ENCODE peak calls at places on chromosomes 7 and 10, in four cellular contexts. K, X, P and D are unnamed samples.

GRCh38 chr7:137847418-137848050 is 760 bp upstream of the DGKI start:
- DNase-seq in K (peak), X (peak), P (no peak), D (no peak)

GRCh38 chr10:119251315-119251708 is 43.9 kb downstream of the GRK5 start:
- DNase-seq in K (no peak), X (no peak), P (no peak), D (no peak)

GRCh38 chr10:124632064-124632531 is 112.1 kb downstream of the FAM53B start:
- DNase-seq in K (no peak), X (no peak), P (peak), D (peak)

GRCh38 chr10:72409167-72409566 is 54.4 kb upstream of the DNAJB12 start:
- DNase-seq in K (no peak), X (no peak), P (no peak), D (no peak)

GRCh38 chr10:137606-138005 is 2.4 kb downstream of the ZMYND11 start:
- DNase-seq in K (no peak), X (no peak), P (no peak), D (no peak)

GRCh38 chr10:124364674-124365073 is 54.0 kb downstream of the OAT start:
- DNase-seq in K (no peak), X (no peak), P (no peak), D (no peak)

GRCh38 chr7:101333912-101334311 is 12.3 kb upstream of the IFT22 start:
- DNase-seq in K (no peak), X (no peak), P (no peak), D (peak)

GRCh38 chr7:37411444-37412034 is 37.1 kb downstream of the ELMO1 start:
- DNase-seq in K (no peak), X (no peak), P (no peak), D (no peak)

GRCh38 chr10:88831709-88832108 is 19.9 kb downstream of the ANKRD22 start:
- DNase-seq in K (no peak), X (no peak), P (no peak), D (no peak)
- TF ChIP-seq USF2 in K (no peak), X (no peak), P (no peak), D (no peak)

DNA sequence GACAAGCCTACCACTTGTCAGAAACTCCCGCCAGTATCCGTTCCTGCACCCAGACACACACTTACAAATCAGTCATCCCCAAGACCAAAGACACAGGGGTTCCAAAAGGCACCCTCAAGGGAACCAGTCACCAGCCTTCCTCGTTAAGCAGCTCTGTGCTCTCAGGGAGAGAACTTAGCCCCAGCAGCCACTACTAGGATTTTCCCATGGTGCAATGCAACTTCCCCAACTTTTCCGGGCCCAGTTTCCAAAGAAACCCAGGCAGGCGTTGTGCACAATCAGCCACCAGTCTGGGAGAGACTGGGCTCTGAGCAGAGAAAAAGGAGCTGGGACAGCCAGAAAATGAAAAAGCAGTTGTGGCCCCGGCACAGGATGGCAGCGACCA is 1.2 kb downstream of the DLG5 start:
- DNase-seq in K (no peak), X (no peak), P (no peak), D (peak)
- TF ChIP-seq TCF12 in K (no peak), X (no peak), P (no peak), D (no peak)

DNA sequence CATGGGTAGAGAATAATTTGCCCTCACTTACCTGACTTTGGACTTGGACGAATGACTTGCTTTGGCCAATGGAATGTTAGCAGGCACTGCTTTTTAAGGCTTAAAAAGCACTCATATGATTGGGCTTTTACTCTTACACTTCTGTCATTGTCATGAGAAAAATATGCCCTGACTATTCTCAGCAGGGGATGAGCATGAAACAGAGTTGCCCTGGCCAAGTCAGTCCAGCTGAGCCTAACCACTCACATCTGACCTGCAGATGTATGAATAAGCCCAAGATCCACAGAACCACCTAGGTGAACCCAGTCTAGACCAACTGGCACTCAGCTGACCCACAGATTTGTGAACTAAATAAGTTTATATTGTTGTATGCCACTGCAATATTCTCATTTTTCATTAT is 573.5 kb downstream of the TNS3 start:
- DNase-seq in K (no peak), X (no peak), P (no peak), D (no peak)
- TF ChIP-seq USF2 in K (no peak), X (no peak), P (no peak), D (no peak)

DNA sequence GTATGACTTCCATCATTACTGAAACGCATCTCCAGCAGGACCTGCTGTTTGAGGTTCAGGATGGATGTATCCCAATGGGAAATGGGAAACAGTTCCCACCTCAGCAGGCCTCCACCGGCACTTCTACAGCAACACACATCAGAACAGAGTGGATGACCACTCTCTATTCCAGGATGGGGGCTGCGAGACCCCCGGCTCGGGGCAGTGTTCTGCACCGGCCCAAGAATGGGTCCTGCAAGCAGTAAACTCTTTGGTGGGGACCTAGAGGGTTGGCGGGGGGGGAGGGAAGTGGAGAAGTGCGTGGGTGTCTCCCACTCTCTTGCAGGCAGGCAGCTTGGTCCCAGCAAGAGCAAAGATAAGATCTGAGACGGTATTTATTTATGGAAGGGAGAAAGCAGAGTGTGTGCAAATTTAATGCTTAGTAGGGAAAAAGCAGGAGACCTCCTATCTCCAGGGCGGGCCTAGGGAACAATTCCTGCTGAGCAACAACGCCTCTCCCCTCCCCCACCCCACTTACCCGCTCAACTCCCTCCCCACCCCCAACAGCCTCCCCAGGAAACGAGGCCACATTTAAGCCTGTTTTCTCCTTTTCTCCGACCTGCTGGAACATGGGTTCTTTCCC is 4.0 kb downstream of the SFMBT2 start:
- DNase-seq in K (no peak), X (no peak), P (no peak), D (no peak)
- TF ChIP-seq TCF12 in K (no peak), X (no peak), P (no peak), D (no peak)

GRCh38 chr7:82389847-82390246 is 53.7 kb downstream of the CACNA2D1 start:
- DNase-seq in K (no peak), X (no peak), P (no peak), D (no peak)
- TF ChIP-seq USF2 in K (no peak), X (no peak), P (no peak), D (no peak)

GRCh38 chr10:86367339-86367951 is 850 bp upstream of the GRID1 start:
- DNase-seq in K (peak), X (no peak), P (no peak), D (peak)

GRCh38 chr10:86366902-86367338 is 325 bp upstream of the GRID1 start:
- DNase-seq in K (no peak), X (no peak), P (no peak), D (no peak)

GRCh38 chr10:86370006-86370585 is 3.5 kb upstream of the GRID1 start:
- DNase-seq in K (no peak), X (no peak), P (no peak), D (no peak)

GRCh38 chr10:86368046-86368445 is 1.5 kb upstream of the GRID1 start:
- DNase-seq in K (no peak), X (no peak), P (no peak), D (no peak)

GRCh38 chr10:86368987-86369386 is 2.4 kb upstream of the GRID1 start:
- DNase-seq in K (no peak), X (no peak), P (no peak), D (no peak)
- TF ChIP-seq TCF12 in K (no peak), X (no peak), P (no peak), D (no peak)

GRCh38 chr7:87316097-87316700 is 29.3 kb upstream of the CROT start:
- DNase-seq in K (no peak), X (peak), P (no peak), D (no peak)
- TF ChIP-seq USF2 in K (no peak), X (no peak), P (no peak), D (no peak)